ENCODE peak calls at places on chromosomes 12 and 14, in six cellular contexts. C, W, H, P, Z and S are unnamed samples.

GRCh38 chr14:72775923-72776554 is 117.9 kb downstream of the DPF3 start:
- DNase-seq in C (no peak), W (no peak), H (no peak), P (no peak), Z (no peak), S (no peak)

GRCh38 chr14:44613061-44613712 is 106.1 kb upstream of the FSCB start:
- DNase-seq in C (no peak), W (no peak), H (no peak), P (no peak), Z (no peak), S (no peak)

GRCh38 chr12:89352492-89353187 is at the start of gene DUSP6:
- DNase-seq in C (peak; percentile 81), W (peak; percentile 85), H (peak; percentile 97), P (peak; percentile 96), Z (peak; percentile 98), S (peak; percentile 93)

GRCh38 chr12:50411051-50411660 is 10.5 kb downstream of the LARP4 start:
- DNase-seq in C (no peak), W (no peak), H (no peak), P (no peak), Z (peak; percentile 26), S (peak; percentile 30)

GRCh38 chr12:46824709-46825108 is 1.1 kb downstream of the SLC38A4 start:
- DNase-seq in C (no peak), W (no peak), H (no peak), P (no peak), Z (no peak), S (no peak)

GRCh38 chr14:91753501-91754128 is 21.7 kb upstream of the CATSPERB start:
- DNase-seq in C (no peak), W (no peak), H (no peak), P (no peak), Z (no peak), S (no peak)

GRCh38 chr12:132537049-132537448 is 47.1 kb downstream of the FBRSL1 start:
- DNase-seq in C (no peak), W (no peak), H (no peak), P (no peak), Z (no peak), S (no peak)

GRCh38 chr12:3218846-3219632 is 141.9 kb downstream of the TSPAN9 start:
- DNase-seq in C (no peak), W (peak; percentile 66), H (no peak), P (no peak), Z (no peak), S (no peak)

GRCh38 chr14:94625353-94625635 is 13.1 kb downstream of the SERPINA3 start:
- DNase-seq in C (no peak), W (no peak), H (no peak), P (no peak), Z (no peak), S (no peak)

DNA sequence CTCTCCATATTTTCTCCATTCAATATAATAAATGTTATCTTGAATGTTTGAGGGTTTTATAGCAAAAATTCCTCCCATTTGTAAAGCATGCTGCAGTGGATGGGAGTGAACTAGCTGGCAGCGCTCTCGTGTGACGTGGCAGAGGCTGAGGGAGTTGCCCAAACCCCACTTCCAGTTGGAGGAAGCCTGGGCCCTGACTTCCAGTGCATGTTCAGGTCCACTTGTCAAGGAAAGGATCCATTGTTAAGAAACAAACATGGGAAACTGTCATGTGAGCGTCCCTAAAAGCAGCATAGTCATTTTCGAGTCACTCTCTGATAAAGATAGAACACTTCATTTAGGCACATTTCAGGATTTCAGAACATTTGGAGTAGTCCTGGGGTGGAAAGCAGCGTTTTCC is 116.6 kb downstream of the SLC25A47 start:
- DNase-seq in C (peak; percentile 55), W (no peak), H (no peak), P (no peak), Z (peak; percentile 12), S (no peak)
- H3K4me1 ChIP-seq in C (peaks cover 12% of the 10 kb centered on the region), W (peaks cover 80% of the 10 kb centered on the region), H (peaks cover 24% of the 10 kb centered on the region), P (peaks cover 12% of the 10 kb centered on the region), Z (peaks cover 26% of the 10 kb centered on the region), S (peaks cover 16% of the 10 kb centered on the region)

GRCh38 chr12:11732023-11732422 is 82.5 kb downstream of the ETV6 start:
- DNase-seq in C (no peak), W (no peak), H (no peak), P (no peak), Z (no peak), S (no peak)

GRCh38 chr12:11731455-11731854 is 82.0 kb downstream of the ETV6 start:
- DNase-seq in C (no peak), W (no peak), H (no peak), P (no peak), Z (peak; percentile 51), S (no peak)

GRCh38 chr12:11731042-11731357 is 81.5 kb downstream of the ETV6 start:
- DNase-seq in C (no peak), W (no peak), H (no peak), P (no peak), Z (no peak), S (no peak)

GRCh38 chr12:11734781-11735180 is 85.3 kb downstream of the ETV6 start:
- DNase-seq in C (no peak), W (no peak), H (no peak), P (no peak), Z (no peak), S (no peak)

DNA sequence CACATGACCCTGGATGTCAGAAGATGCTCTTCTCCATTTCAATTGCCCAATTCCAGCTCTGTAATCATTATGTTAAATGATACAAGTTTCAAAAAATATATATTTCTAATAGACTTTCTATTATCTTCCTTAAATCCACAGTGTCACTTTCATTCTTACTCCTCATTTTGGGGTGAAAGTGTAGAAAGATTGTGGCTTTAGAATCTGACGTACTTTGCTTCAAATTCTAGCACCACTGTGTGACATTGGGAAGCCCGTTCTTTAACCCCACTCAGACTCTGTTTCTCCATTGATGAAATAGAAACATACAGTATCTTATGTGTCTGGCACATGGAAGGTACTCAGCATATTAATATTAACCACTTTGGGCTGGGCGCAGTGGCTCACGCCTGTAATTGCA is 83.3 kb downstream of the ETV6 start:
- DNase-seq in C (no peak), W (no peak), H (no peak), P (no peak), Z (no peak), S (no peak)
- H3K4me1 ChIP-seq in C (peaks cover 5% of the 10 kb centered on the region), W (no peaks in the 10 kb centered on the region), H (peaks cover 87% of the 10 kb centered on the region), P (peaks cover 3% of the 10 kb centered on the region), Z (peaks cover 5% of the 10 kb centered on the region), S (no peaks in the 10 kb centered on the region)

GRCh38 chr12:123118397-123118945 is 32.4 kb downstream of the PITPNM2 start:
- DNase-seq in C (peak; percentile 65), W (no peak), H (no peak), P (no peak), Z (no peak), S (no peak)
- H3K4me1 ChIP-seq in C (peaks cover 56% of the 10 kb centered on the region), W (no peaks in the 10 kb centered on the region), H (peaks cover 33% of the 10 kb centered on the region), P (peaks cover 31% of the 10 kb centered on the region), Z (peaks cover 42% of the 10 kb centered on the region), S (peaks cover 14% of the 10 kb centered on the region)

DNA sequence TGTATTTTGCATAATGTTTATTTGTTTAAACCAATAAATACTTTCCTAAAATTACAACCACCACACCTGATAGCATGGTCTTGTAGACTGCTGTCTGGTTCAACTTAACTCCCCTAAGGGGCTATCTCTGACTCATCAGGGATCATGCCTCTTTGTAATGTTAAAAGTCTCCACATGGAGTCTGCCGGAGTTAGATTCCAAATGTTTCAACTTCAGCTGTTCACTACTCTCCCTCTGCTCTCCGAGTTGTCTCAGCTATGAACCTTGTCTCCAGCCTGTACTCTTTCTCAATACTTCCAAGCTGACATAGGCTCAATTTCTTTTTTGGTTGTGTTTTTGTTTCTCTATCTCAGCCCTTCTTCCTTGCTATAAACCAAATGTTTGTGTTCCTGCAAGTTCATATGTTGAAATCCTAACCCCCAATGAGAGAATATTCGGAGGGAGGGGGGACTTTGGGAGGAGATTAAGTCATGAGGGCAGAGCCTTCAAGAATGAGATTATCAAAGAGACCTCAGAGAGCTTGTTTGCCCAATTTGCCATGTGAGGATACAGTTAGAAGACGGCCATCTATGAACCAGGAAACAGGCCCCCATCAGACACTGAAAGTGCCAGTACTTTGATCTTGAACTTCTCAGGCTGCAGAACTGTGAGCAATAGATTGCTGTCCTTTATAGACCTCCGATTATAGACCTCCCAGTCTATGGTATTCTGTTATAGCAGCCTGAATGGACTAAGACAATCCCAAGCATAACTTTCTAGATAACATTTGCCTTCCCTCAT is 858.2 kb downstream of the VRK1 start:
- DNase-seq in C (no peak), W (no peak), H (no peak), P (no peak), Z (no peak), S (no peak)
- H3K4me1 ChIP-seq in C (no peaks in the 10 kb centered on the region), W (no peaks in the 10 kb centered on the region), H (no peaks in the 10 kb centered on the region), P (no peaks in the 10 kb centered on the region), Z (peaks cover 11% of the 10 kb centered on the region), S (no peaks in the 10 kb centered on the region)

GRCh38 chr12:39227218-39227617 is 215.7 kb downstream of the KIF21A start:
- DNase-seq in C (no peak), W (no peak), H (no peak), P (no peak), Z (no peak), S (no peak)
- H3K4me1 ChIP-seq in C (no peaks in the 10 kb centered on the region), W (no peaks in the 10 kb centered on the region), H (no peaks in the 10 kb centered on the region), P (no peaks in the 10 kb centered on the region), Z (no peaks in the 10 kb centered on the region), S (no peaks in the 10 kb centered on the region)

GRCh38 chr12:53601296-53601847 is 24.8 kb downstream of the ATF7 start:
- DNase-seq in C (no peak), W (no peak), H (no peak), P (no peak), Z (no peak), S (no peak)
- H3K4me1 ChIP-seq in C (peaks cover 5% of the 10 kb centered on the region), W (peaks cover under 1% of the 10 kb centered on the region), H (peaks cover 56% of the 10 kb centered on the region), P (peaks cover 18% of the 10 kb centered on the region), Z (peaks cover 17% of the 10 kb centered on the region), S (peaks cover 34% of the 10 kb centered on the region)

DNA sequence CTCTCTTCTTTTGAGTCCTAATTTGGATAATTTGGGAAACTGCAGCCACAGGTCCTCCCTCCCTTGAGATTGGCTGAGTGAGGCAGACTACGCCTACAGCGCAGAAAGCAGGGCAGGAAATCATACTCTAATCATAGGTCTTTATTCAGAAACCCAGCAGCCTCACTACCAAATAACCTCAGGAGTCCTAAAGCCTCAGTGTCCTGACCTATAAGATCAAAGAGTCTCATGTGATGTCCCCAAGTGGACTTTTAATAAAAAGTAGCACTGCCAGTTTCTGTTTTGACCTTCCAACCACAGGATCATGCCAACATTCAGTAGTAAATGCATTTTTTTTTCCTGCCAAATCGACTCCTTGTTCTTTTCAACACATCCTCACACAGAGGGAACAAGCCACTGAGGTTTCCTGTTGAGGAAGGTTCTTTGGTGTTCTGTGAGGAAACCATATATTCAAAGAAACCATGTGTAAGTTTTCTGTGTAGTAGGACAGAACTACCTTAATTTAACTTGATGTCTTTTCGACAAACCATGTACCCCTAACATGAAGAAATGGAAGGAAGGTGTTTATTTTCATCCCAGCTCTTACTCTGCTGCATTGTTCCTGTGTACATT is 72.2 kb downstream of the VCPKMT start:
- DNase-seq in C (no peak), W (no peak), H (no peak), P (no peak), Z (no peak), S (no peak)
- H3K4me1 ChIP-seq in C (no peaks in the 10 kb centered on the region), W (no peaks in the 10 kb centered on the region), H (peaks cover 28% of the 10 kb centered on the region), P (peaks cover 13% of the 10 kb centered on the region), Z (peaks cover 40% of the 10 kb centered on the region), S (no peaks in the 10 kb centered on the region)

GRCh38 chr12:120539303-120539702 is 5.1 kb downstream of the RNF10 start:
- DNase-seq in C (no peak), W (no peak), H (no peak), P (no peak), Z (peak; percentile 24), S (no peak)
- H3K4me1 ChIP-seq in C (peaks cover 37% of the 10 kb centered on the region), W (no peaks in the 10 kb centered on the region), H (peaks cover 91% of the 10 kb centered on the region), P (peaks cover 35% of the 10 kb centered on the region), Z (peaks cover 63% of the 10 kb centered on the region), S (peaks cover 68% of the 10 kb centered on the region)

DNA sequence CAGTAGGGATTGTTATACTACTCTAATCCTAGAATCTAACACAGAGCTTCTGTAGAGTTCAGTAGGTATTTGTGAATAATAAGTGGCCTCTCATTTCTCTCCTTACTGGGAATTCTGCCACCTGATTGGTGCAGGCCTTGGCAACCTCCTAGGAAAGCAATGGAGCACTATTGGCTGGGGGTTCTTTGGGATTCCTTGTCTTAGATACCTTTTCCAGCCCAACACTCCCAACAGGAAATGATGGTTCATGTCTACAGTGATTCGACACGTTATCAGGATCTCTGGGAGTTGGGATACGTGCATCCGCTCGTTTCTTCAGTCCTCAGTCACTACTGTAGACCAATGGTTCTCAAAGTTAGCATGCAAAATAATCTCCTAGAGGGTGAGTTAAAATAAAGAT is 67.4 kb downstream of the ELK3 start:
- DNase-seq in C (no peak), W (no peak), H (no peak), P (no peak), Z (no peak), S (no peak)
- H3K4me1 ChIP-seq in C (peaks cover 8% of the 10 kb centered on the region), W (peaks cover 18% of the 10 kb centered on the region), H (peaks cover 16% of the 10 kb centered on the region), P (no peaks in the 10 kb centered on the region), Z (peaks cover 33% of the 10 kb centered on the region), S (no peaks in the 10 kb centered on the region)